ENCODE peak calls at places on chromosomes 7 and 10, in six cellular contexts. One of them, this sample, is unnamed.

GRCh38 chr10:6713716-6714115 is 133.6 kb upstream of the PRKCQ start:
- DNase-seq in MM.1S: no peak
- DNase-seq in SK-N-SH: no peak
- DNase-seq in trophoblast cell: no peak
- DNase-seq in NT2/D1: no peak
- DNase-seq in endothelial cell of umbilical vein: no peak
- DNase-seq in this sample: peak; percentile 71

GRCh38 chr10:123998197-123999141 is 94.9 kb downstream of the CHST15 start:
- DNase-seq in SK-N-SH: peak; percentile 9
- DNase-seq in trophoblast cell: no peak
- DNase-seq in MM.1S: no peak
- DNase-seq in NT2/D1: no peak
- DNase-seq in endothelial cell of umbilical vein: no peak
- DNase-seq in this sample: no peak

GRCh38 chr10:390449-391100 is 255.3 kb downstream of the ZMYND11 start:
- DNase-seq in MM.1S: no peak
- DNase-seq in SK-N-SH: no peak
- DNase-seq in NT2/D1: no peak
- DNase-seq in trophoblast cell: no peak
- DNase-seq in endothelial cell of umbilical vein: no peak
- DNase-seq in this sample: no peak

GRCh38 chr7:97480700-97481410 is 251.0 kb upstream of the TAC1 start:
- DNase-seq in trophoblast cell: no peak
- DNase-seq in MM.1S: no peak
- DNase-seq in endothelial cell of umbilical vein: no peak
- DNase-seq in SK-N-SH: no peak
- DNase-seq in NT2/D1: no peak
- DNase-seq in this sample: no peak

GRCh38 chr10:129857242-129857960 is 106.7 kb downstream of the EBF3 start:
- DNase-seq in SK-N-SH: no peak
- DNase-seq in trophoblast cell: no peak
- DNase-seq in MM.1S: no peak
- DNase-seq in endothelial cell of umbilical vein: no peak
- DNase-seq in NT2/D1: no peak
- DNase-seq in this sample: no peak

GRCh38 chr7:6646380-6646950 is 9.3 kb downstream of the ZNF316 start:
- DNase-seq in endothelial cell of umbilical vein: no peak
- DNase-seq in MM.1S: no peak
- DNase-seq in NT2/D1: no peak
- DNase-seq in trophoblast cell: no peak
- DNase-seq in SK-N-SH: no peak
- DNase-seq in this sample: no peak

GRCh38 chr7:12572941-12573340 is 2.4 kb downstream of the SCIN start:
- DNase-seq in trophoblast cell: no peak
- DNase-seq in NT2/D1: no peak
- DNase-seq in endothelial cell of umbilical vein: no peak
- DNase-seq in SK-N-SH: no peak
- DNase-seq in MM.1S: no peak
- DNase-seq in this sample: no peak

GRCh38 chr7:42692609-42693008 is 219.3 kb downstream of the C7orf25 start:
- DNase-seq in trophoblast cell: no peak
- DNase-seq in SK-N-SH: no peak
- DNase-seq in NT2/D1: no peak
- DNase-seq in MM.1S: no peak
- DNase-seq in endothelial cell of umbilical vein: no peak
- DNase-seq in this sample: no peak

GRCh38 chr10:65968871-65969270 is 957.0 kb upstream of the LRRTM3 start:
- DNase-seq in endothelial cell of umbilical vein: no peak
- DNase-seq in trophoblast cell: no peak
- DNase-seq in SK-N-SH: no peak
- DNase-seq in MM.1S: peak; percentile 24
- DNase-seq in NT2/D1: no peak
- DNase-seq in this sample: no peak

GRCh38 chr7:127770870-127771269 is 118.9 kb downstream of the SND1 start:
- DNase-seq in SK-N-SH: peak; percentile 57
- DNase-seq in endothelial cell of umbilical vein: no peak
- DNase-seq in trophoblast cell: peak; percentile 20
- DNase-seq in NT2/D1: no peak
- DNase-seq in MM.1S: no peak
- DNase-seq in this sample: no peak

GRCh38 chr7:30027065-30027456 is 559 bp upstream of the FKBP14 start:
- DNase-seq in SK-N-SH: peak; percentile 29
- DNase-seq in MM.1S: peak; percentile 42
- DNase-seq in trophoblast cell: peak; percentile 66
- DNase-seq in endothelial cell of umbilical vein: peak; percentile 72
- DNase-seq in NT2/D1: no peak
- DNase-seq in this sample: no peak

GRCh38 chr10:63430091-63430998 is 35.4 kb downstream of the JMJD1C start:
- DNase-seq in endothelial cell of umbilical vein: peak; percentile 83
- DNase-seq in NT2/D1: no peak
- DNase-seq in trophoblast cell: peak; percentile 78
- DNase-seq in SK-N-SH: peak; percentile 31
- DNase-seq in MM.1S: no peak
- DNase-seq in this sample: peak; percentile 70

GRCh38 chr10:100006241-100006886 is 3.4 kb downstream of the DNMBP start:
- DNase-seq in endothelial cell of umbilical vein: peak; percentile 93
- DNase-seq in SK-N-SH: no peak
- DNase-seq in MM.1S: no peak
- DNase-seq in trophoblast cell: peak; percentile 93
- DNase-seq in NT2/D1: no peak
- DNase-seq in this sample: no peak

GRCh38 chr7:133293390-133294110 is 40.7 kb downstream of the EXOC4 start:
- DNase-seq in MM.1S: no peak
- DNase-seq in SK-N-SH: peak; percentile 30
- DNase-seq in endothelial cell of umbilical vein: no peak
- DNase-seq in NT2/D1: no peak
- DNase-seq in trophoblast cell: no peak
- DNase-seq in this sample: no peak

GRCh38 chr7:100191775-100192174 is 14.1 kb downstream of the STAG3 start:
- DNase-seq in trophoblast cell: peak; percentile 66
- DNase-seq in SK-N-SH: no peak
- DNase-seq in endothelial cell of umbilical vein: no peak
- DNase-seq in MM.1S: no peak
- DNase-seq in NT2/D1: no peak
- DNase-seq in this sample: no peak

GRCh38 chr7:7173956-7174632 is 8.2 kb upstream of the C1GALT1 start:
- DNase-seq in SK-N-SH: no peak
- DNase-seq in trophoblast cell: peak; percentile 59
- DNase-seq in endothelial cell of umbilical vein: no peak
- DNase-seq in NT2/D1: no peak
- DNase-seq in MM.1S: no peak
- DNase-seq in this sample: no peak

GRCh38 chr10:68133553-68133952 is 24.3 kb downstream of the MYPN start:
- DNase-seq in endothelial cell of umbilical vein: peak; percentile 91
- DNase-seq in SK-N-SH: no peak
- DNase-seq in trophoblast cell: no peak
- DNase-seq in NT2/D1: no peak
- DNase-seq in MM.1S: no peak
- DNase-seq in this sample: no peak

GRCh38 chr7:73937014-73937413 is 76.1 kb downstream of the TMEM270 start:
- DNase-seq in MM.1S: no peak
- DNase-seq in NT2/D1: no peak
- DNase-seq in endothelial cell of umbilical vein: peak; percentile 36
- DNase-seq in trophoblast cell: no peak
- DNase-seq in SK-N-SH: no peak
- DNase-seq in this sample: no peak

GRCh38 chr7:1288390-1288995 is 55.8 kb downstream of the UNCX start:
- DNase-seq in endothelial cell of umbilical vein: no peak
- DNase-seq in NT2/D1: no peak
- DNase-seq in SK-N-SH: no peak
- DNase-seq in MM.1S: no peak
- DNase-seq in trophoblast cell: no peak
- DNase-seq in this sample: no peak

GRCh38 chr7:1290262-1291039 is 57.8 kb downstream of the UNCX start:
- DNase-seq in SK-N-SH: no peak
- DNase-seq in endothelial cell of umbilical vein: peak; percentile 3
- DNase-seq in NT2/D1: no peak
- DNase-seq in MM.1S: no peak
- DNase-seq in trophoblast cell: no peak
- DNase-seq in this sample: peak; percentile 69

GRCh38 chr7:1288996-1289551 is 56.4 kb downstream of the UNCX start:
- DNase-seq in endothelial cell of umbilical vein: no peak
- DNase-seq in MM.1S: no peak
- DNase-seq in trophoblast cell: no peak
- DNase-seq in SK-N-SH: no peak
- DNase-seq in NT2/D1: no peak
- DNase-seq in this sample: no peak

GRCh38 chr7:1291040-1291689 is 58.5 kb downstream of the UNCX start:
- DNase-seq in SK-N-SH: no peak
- DNase-seq in NT2/D1: no peak
- DNase-seq in trophoblast cell: no peak
- DNase-seq in endothelial cell of umbilical vein: no peak
- DNase-seq in MM.1S: no peak
- DNase-seq in this sample: no peak

DNA sequence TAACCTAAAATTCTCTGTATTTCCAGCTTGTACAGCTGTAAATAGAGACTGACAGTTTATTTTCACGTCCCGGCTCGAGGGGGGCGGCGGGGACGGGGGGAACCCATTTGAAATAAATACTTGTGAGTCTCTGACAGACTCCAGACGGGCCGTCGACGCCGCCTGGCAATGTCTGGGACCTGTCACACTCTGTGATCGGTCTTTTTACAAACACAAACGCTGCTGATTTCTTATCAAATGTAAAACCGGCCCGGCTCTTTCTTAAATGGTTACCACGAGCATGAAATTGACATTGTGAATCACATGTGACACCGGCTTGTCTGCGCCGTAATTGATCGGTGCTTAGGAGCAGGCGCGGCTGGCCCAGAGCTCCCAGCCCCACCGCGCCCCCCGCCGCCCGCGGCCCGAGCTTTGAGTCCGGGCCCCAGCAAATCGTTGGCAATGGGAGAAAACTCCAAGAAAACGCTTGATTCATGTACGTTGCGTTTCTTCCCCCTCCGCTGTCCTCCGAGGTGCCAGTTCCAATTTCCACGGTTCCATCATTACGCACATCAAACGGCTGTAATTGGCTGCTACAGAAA is 57.1 kb downstream of the UNCX start:
- DNase-seq in NT2/D1: no peak
- DNase-seq in endothelial cell of umbilical vein: peak; percentile 3
- DNase-seq in SK-N-SH: no peak
- DNase-seq in MM.1S: no peak
- DNase-seq in trophoblast cell: no peak
- DNase-seq in this sample: no peak
- H3K9ac ChIP-seq in NT2/D1: no peak overlapping the region
- H3K9ac ChIP-seq in endothelial cell of umbilical vein: no peak overlapping the region
- H3K9ac ChIP-seq in SK-N-SH: no peak overlapping the region
- H3K9ac ChIP-seq in MM.1S: no peak overlapping the region
- H3K9ac ChIP-seq in trophoblast cell: no peak overlapping the region
- H3K9ac ChIP-seq in this sample: no peak overlapping the region

GRCh38 chr10:101777857-101778145 is 1.9 kb upstream of the FGF8 start:
- DNase-seq in SK-N-SH: peak; percentile 21
- DNase-seq in endothelial cell of umbilical vein: no peak
- DNase-seq in NT2/D1: no peak
- DNase-seq in MM.1S: no peak
- DNase-seq in trophoblast cell: no peak
- DNase-seq in this sample: peak; percentile 62

GRCh38 chr10:101779544-101780186 is 3.6 kb downstream of the NPM3 start:
- DNase-seq in SK-N-SH: peak; percentile 51
- DNase-seq in endothelial cell of umbilical vein: peak; percentile 53
- DNase-seq in MM.1S: peak; percentile 72
- DNase-seq in NT2/D1: no peak
- DNase-seq in trophoblast cell: peak; percentile 88
- DNase-seq in this sample: peak; percentile 96

GRCh38 chr10:101778151-101778780 is 2.4 kb upstream of the FGF8 start:
- DNase-seq in endothelial cell of umbilical vein: no peak
- DNase-seq in MM.1S: no peak
- DNase-seq in SK-N-SH: peak; percentile 23
- DNase-seq in trophoblast cell: no peak
- DNase-seq in NT2/D1: no peak
- DNase-seq in this sample: no peak

GRCh38 chr10:101780187-101780817 is 2.9 kb downstream of the NPM3 start:
- DNase-seq in SK-N-SH: peak; percentile 30
- DNase-seq in trophoblast cell: peak; percentile 9
- DNase-seq in endothelial cell of umbilical vein: no peak
- DNase-seq in NT2/D1: no peak
- DNase-seq in MM.1S: no peak
- DNase-seq in this sample: no peak

GRCh38 chr10:101778781-101779543 is 3.0 kb upstream of the FGF8 start:
- DNase-seq in trophoblast cell: peak; percentile 33
- DNase-seq in SK-N-SH: peak; percentile 34
- DNase-seq in NT2/D1: peak; percentile 70
- DNase-seq in endothelial cell of umbilical vein: peak; percentile 43
- DNase-seq in MM.1S: peak; percentile 63
- DNase-seq in this sample: peak; percentile 95
- H3K9ac ChIP-seq in trophoblast cell: no peak overlapping the region
- H3K9ac ChIP-seq in SK-N-SH: no peak overlapping the region
- H3K9ac ChIP-seq in NT2/D1: peak overlapping the region; percentile 16
- H3K9ac ChIP-seq in endothelial cell of umbilical vein: no peak overlapping the region
- H3K9ac ChIP-seq in MM.1S: peak overlapping the region; percentile 33
- H3K9ac ChIP-seq in this sample: peak overlapping the region; percentile 70

DNA sequence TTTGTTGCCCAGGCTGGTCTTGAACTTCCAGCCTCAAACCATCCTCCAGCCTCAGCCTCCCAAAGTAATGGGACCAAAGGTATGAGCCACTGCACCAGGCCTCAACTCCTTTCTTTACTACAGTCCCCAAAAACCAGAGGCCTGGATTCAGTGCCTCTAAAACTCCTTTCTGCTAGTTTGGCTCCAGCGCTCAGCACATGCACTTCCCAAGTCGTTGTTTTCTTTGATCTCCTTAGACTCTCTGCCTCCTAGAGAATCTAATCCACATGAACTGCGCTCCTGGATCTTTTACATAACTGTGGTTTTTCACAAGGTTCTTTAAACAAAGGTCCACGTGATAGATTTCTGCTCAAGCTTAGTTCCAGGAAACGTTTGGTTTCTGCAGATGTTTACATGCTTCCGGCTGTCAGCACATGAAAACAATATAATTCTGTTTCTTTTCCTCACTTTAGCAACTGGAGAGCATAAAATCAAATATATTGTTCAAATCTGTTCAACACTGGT is 270.6 kb upstream of the MKLN1 start:
- DNase-seq in MM.1S: peak; percentile 89
- DNase-seq in NT2/D1: no peak
- DNase-seq in endothelial cell of umbilical vein: peak; percentile 75
- DNase-seq in trophoblast cell: no peak
- DNase-seq in SK-N-SH: no peak
- DNase-seq in this sample: no peak
- H3K9ac ChIP-seq in MM.1S: peak overlapping the region; percentile 22
- H3K9ac ChIP-seq in NT2/D1: no peak overlapping the region
- H3K9ac ChIP-seq in endothelial cell of umbilical vein: peak overlapping the region; percentile 21
- H3K9ac ChIP-seq in trophoblast cell: no peak overlapping the region
- H3K9ac ChIP-seq in SK-N-SH: no peak overlapping the region
- H3K9ac ChIP-seq in this sample: no peak overlapping the region

GRCh38 chr7:18497082-18497481 is 1.5 kb downstream of the HDAC9 start:
- DNase-seq in MM.1S: no peak
- DNase-seq in endothelial cell of umbilical vein: no peak
- DNase-seq in NT2/D1: no peak
- DNase-seq in trophoblast cell: no peak
- DNase-seq in SK-N-SH: no peak
- DNase-seq in this sample: no peak
- H3K9ac ChIP-seq in MM.1S: peak overlapping the region; percentile 80
- H3K9ac ChIP-seq in endothelial cell of umbilical vein: no peak overlapping the region
- H3K9ac ChIP-seq in NT2/D1: peak overlapping the region; percentile 70
- H3K9ac ChIP-seq in trophoblast cell: no peak overlapping the region
- H3K9ac ChIP-seq in SK-N-SH: peak overlapping the region; percentile 49
- H3K9ac ChIP-seq in this sample: no peak overlapping the region

This sample was measured in endodermal cell.